ENCODE peak calls at places on chromosomes 2 and 18, in five cellular contexts. Z is HEK293T, A is HepG2, J is H1, N is GM12878. D is an unnamed sample.

GRCh38 chr2:128304715-128305554 is 13.7 kb downstream of the HS6ST1 start:
- DNase-seq in Z (peak; percentile 55), A (peak; percentile 76), J (no peak), N (no peak), D (no peak)

GRCh38 chr2:201130524-201131186 is 14.7 kb downstream of the CFLAR start:
- DNase-seq in Z (no peak), A (no peak), J (no peak), N (no peak), D (peak; percentile 48)

GRCh38 chr18:42182728-42183700 is 228.0 kb downstream of the PIK3C3 start:
- DNase-seq in Z (no peak), A (no peak), J (no peak), N (no peak), D (no peak)

GRCh38 chr2:228689049-228689448 is 507.6 kb upstream of the SPHKAP start:
- DNase-seq in Z (peak; percentile 20), A (no peak), J (peak; percentile 38), N (no peak), D (peak; percentile 74)

GRCh38 chr18:3596324-3597158 is 146.6 kb downstream of the TGIF1 start:
- DNase-seq in Z (no peak), A (peak; percentile 88), J (no peak), N (no peak), D (no peak)

GRCh38 chr2:188159484-188159883 is 132.2 kb upstream of the GULP1 start:
- DNase-seq in Z (no peak), A (no peak), J (no peak), N (no peak), D (no peak)

GRCh38 chr2:81835318-81836000 is 1530.9 kb upstream of the LRRTM1 start:
- DNase-seq in Z (no peak), A (no peak), J (no peak), N (no peak), D (no peak)

GRCh38 chr2:109680523-109681297 is 66.5 kb downstream of the SOWAHC start:
- DNase-seq in Z (no peak), A (peak; percentile 65), J (no peak), N (no peak), D (no peak)

GRCh38 chr2:100670232-100670631 is 107.4 kb downstream of the PDCL3 start:
- DNase-seq in Z (no peak), A (peak; percentile 46), J (no peak), N (no peak), D (no peak)

GRCh38 chr18:32427084-32427933 is 43.4 kb downstream of the GAREM1 start:
- DNase-seq in Z (no peak), A (peak; percentile 20), J (no peak), N (no peak), D (no peak)

GRCh38 chr2:187544371-187545080 is 9.7 kb downstream of the TFPI start:
- DNase-seq in Z (no peak), A (no peak), J (no peak), N (no peak), D (no peak)

GRCh38 chr2:223054193-223054781 is 2.3 kb downstream of the KCNE4 start:
- DNase-seq in Z (no peak), A (no peak), J (no peak), N (no peak), D (no peak)
- TF ChIP-seq SUZ12 in Z (no peak), A (no peak), J (no peak), N (no peak), D (no peak)

DNA sequence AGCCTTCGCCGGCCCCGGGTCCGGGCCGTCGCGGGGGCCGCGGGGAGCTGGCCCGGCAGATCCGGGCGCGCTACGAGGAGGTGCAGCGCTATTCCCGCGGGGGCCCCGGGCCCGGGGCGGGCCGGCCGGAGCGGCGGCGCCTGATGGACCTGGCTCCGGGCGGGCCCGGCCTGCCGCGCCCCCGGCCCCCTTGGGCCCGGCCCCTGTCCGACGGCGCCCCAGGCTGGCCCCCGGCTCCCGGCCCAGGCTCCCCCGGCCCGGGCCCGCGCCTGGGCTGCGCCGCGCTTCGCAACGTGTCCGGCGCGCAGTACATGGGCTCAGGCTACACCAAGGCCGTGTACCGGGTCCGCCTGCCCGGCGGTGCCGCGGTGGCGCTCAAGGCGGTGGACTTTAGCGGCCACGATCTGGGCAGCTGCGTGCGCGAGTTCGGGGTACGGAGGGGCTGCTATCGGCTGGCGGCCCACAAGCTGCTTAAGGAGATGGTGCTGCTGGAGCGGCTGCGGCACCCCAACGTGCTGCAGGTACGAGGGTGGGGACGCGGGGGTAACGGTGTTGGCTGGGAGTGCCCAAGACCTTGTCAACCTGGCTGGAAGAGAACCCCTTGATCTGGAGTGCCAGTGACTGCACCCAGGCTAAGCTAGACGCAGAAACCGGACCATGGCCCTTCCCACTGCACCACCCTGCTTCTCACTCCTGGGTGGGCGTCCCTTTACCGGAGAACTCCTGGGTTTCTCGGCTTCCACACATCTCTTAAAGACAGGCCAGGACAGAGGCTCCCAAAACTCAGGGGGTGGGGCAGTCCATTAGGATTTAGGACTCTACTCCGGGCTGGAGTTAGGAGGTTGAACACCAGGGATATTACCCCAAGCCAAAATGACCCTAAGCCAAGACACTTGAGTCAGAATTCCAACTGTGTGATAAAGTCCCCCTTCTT is 764 bp downstream of the PKDCC start:
- DNase-seq in Z (peak; percentile 33), A (no peak), J (no peak), N (no peak), D (no peak)
- TF ChIP-seq SUZ12 in Z (no peak), A (no peak), J (peak; percentile 42), N (no peak), D (no peak)

GRCh38 chr2:139033300-139033699 is 253.1 kb upstream of the NXPH2 start:
- DNase-seq in Z (no peak), A (no peak), J (no peak), N (no peak), D (no peak)
- TF ChIP-seq SUZ12 in Z (no peak), A (no peak), J (no peak), N (no peak), D (no peak)

GRCh38 chr2:38405917-38406596 is 29.0 kb upstream of the ATL2 start:
- DNase-seq in Z (no peak), A (peak; percentile 68), J (no peak), N (no peak), D (no peak)
- TF ChIP-seq SUZ12 in Z (no peak), A (no peak), J (no peak), N (no peak), D (no peak)

GRCh38 chr2:102451968-102452367 is 21.1 kb upstream of the SLC9A4 start:
- DNase-seq in Z (no peak), A (no peak), J (no peak), N (no peak), D (no peak)
- TF ChIP-seq SUZ12 in Z (no peak), A (no peak), J (no peak), N (no peak), D (no peak)

GRCh38 chr2:21318263-21318662 is 194.5 kb downstream of the TDRD15 start:
- DNase-seq in Z (no peak), A (no peak), J (no peak), N (no peak), D (no peak)

GRCh38 chr2:21317131-21317530 is 193.4 kb downstream of the TDRD15 start:
- DNase-seq in Z (peak; percentile 63), A (peak; percentile 60), J (peak; percentile 15), N (no peak), D (peak; percentile 62)
- TF ChIP-seq SUZ12 in Z (no peak), A (no peak), J (no peak), N (no peak), D (no peak)

GRCh38 chr2:5672749-5673147 is 19.4 kb upstream of the SOX11 start:
- DNase-seq in Z (no peak), A (no peak), J (no peak), N (no peak), D (no peak)

GRCh38 chr2:5668682-5669267 is 23.4 kb upstream of the SOX11 start:
- DNase-seq in Z (no peak), A (no peak), J (no peak), N (no peak), D (no peak)

GRCh38 chr2:5677133-5677532 is 15.1 kb upstream of the SOX11 start:
- DNase-seq in Z (no peak), A (no peak), J (no peak), N (no peak), D (no peak)

GRCh38 chr2:5673148-5673860 is 18.9 kb upstream of the SOX11 start:
- DNase-seq in Z (no peak), A (no peak), J (no peak), N (no peak), D (no peak)

GRCh38 chr2:5673861-5674240 is 18.3 kb upstream of the SOX11 start:
- DNase-seq in Z (no peak), A (no peak), J (no peak), N (no peak), D (no peak)
- TF ChIP-seq SUZ12 in Z (no peak), A (no peak), J (peak; percentile 51), N (no peak), D (no peak)

DNA sequence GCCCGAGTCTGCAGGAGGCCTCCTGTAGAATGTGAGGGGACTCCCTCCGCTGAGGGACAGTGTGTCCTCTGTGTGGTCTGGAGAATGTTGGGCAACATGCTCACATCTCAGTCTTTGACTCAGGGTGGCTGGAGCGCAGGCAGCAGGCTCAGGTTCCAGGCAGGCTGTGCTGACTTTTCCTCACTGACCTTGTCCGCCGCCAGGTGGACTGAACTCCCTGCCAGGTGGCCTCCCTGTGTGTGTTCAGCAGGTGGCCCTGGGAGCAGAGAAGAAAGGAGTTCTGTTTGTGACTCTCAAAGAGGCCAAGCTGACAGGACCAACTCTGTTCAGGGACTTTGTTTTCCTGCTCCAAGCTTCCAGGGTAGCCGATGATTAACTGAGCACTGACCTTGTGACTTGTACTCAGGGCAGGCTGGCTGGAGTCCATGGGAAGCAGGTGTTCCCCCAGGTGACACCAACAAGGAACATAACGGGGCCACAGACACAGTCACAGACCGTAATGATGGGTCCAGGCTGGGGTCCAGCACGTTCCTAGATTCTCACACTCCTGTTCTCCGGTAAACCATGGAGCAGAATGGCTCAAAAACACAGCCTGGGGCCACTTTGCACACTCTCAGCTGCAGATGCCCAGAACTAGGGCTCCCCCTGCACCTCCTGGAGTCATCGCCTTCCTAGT is 439.8 kb downstream of the RNF144A start:
- DNase-seq in Z (no peak), A (peak; percentile 83), J (no peak), N (no peak), D (no peak)
- TF ChIP-seq SUZ12 in Z (no peak), A (no peak), J (no peak), N (no peak), D (no peak)

D was measured in NT2/D1.